ENCODE peak calls at places on chromosomes 5 and 9, in nine cellular contexts. X, T, L, B, M, Z, V, G and U are unnamed samples.

GRCh38 chr5:34827594-34828506 is 11.1 kb upstream of the TTC23L start:
- DNase-seq in M (no peak), Z (no peak), G (no peak), B (no peak), T (no peak), X (no peak), V (no peak), L (no peak), U (no peak)

GRCh38 chr5:149824851-149825250 is 94.7 kb downstream of the PPARGC1B start:
- DNase-seq in M (no peak), X (no peak), V (no peak), Z (no peak), L (no peak), G (no peak), T (no peak), B (no peak), U (no peak)

GRCh38 chr9:135951889-135952663 is 9.1 kb downstream of the UBAC1 start:
- DNase-seq in V (no peak), L (peak; percentile 89), B (no peak), X (no peak), M (peak; percentile 62), T (peak; percentile 88), G (peak; percentile 97), Z (peak; percentile 48), U (no peak)

GRCh38 chr9:68530618-68531017 is 10.1 kb downstream of the TMEM252 start:
- DNase-seq in L (peak; percentile 69), Z (no peak), T (peak; percentile 38), V (no peak), M (no peak), X (peak; percentile 14), G (no peak), B (no peak), U (no peak)

GRCh38 chr5:91381774-91382492 is 1.2 kb downstream of the ARRDC3 start:
- DNase-seq in B (peak; percentile 64), M (peak; percentile 89), T (peak; percentile 21), G (no peak), Z (peak; percentile 60), V (peak; percentile 20), X (peak; percentile 82), L (peak; percentile 89), U (peak; percentile 69)

GRCh38 chr5:73796164-73797141 is 170.5 kb downstream of the ARHGEF28 start:
- DNase-seq in V (peak; percentile 9), L (peak; percentile 91), T (peak; percentile 3), M (peak; percentile 97), G (peak; percentile 33), B (peak; percentile 86), X (no peak), Z (peak; percentile 95), U (peak; percentile 97)

GRCh38 chr5:151931260-151931659 is 6.6 kb upstream of the GLRA1 start:
- DNase-seq in Z (no peak), V (no peak), M (no peak), L (no peak), T (no peak), G (no peak), B (no peak), X (no peak), U (no peak)

GRCh38 chr5:131899686-131900085 is 45.8 kb downstream of the MEIKIN start:
- DNase-seq in X (no peak), L (no peak), G (no peak), V (no peak), T (no peak), M (peak; percentile 12), B (no peak), Z (no peak), U (no peak)

GRCh38 chr9:31034311-31034710 is 1350.1 kb upstream of the ACO1 start:
- DNase-seq in V (no peak), L (no peak), G (no peak), B (no peak), X (peak; percentile 28), T (peak; percentile 13), Z (no peak), M (no peak), U (no peak)

GRCh38 chr9:91465420-91465819 is 41.8 kb upstream of the NFIL3 start:
- DNase-seq in L (no peak), G (no peak), M (peak; percentile 74), X (no peak), V (no peak), T (no peak), Z (no peak), B (no peak), U (peak; percentile 82)

GRCh38 chr5:38104497-38105230 is 153.7 kb upstream of the EGFLAM start:
- DNase-seq in T (no peak), V (no peak), B (no peak), G (no peak), X (no peak), Z (no peak), L (peak; percentile 9), M (no peak), U (no peak)

GRCh38 chr9:134002796-134003195 is 10.7 kb upstream of the VAV2 start:
- DNase-seq in B (no peak), G (no peak), M (no peak), V (no peak), T (no peak), L (no peak), X (no peak), Z (no peak), U (no peak)

GRCh38 chr5:138831703-138832102 is 43.4 kb downstream of the LRRTM2 start:
- DNase-seq in T (no peak), G (no peak), L (no peak), V (no peak), B (peak; percentile 14), M (no peak), X (no peak), Z (no peak), U (peak; percentile 59)

GRCh38 chr9:82539126-82539525 is 523.8 kb downstream of the RASEF start:
- DNase-seq in Z (no peak), T (no peak), G (no peak), V (no peak), B (no peak), X (no peak), M (no peak), L (no peak), U (peak; percentile 2)

GRCh38 chr5:137448868-137449267 is 50.3 kb downstream of the SPOCK1 start:
- DNase-seq in X (no peak), V (no peak), M (no peak), G (no peak), B (no peak), Z (no peak), T (no peak), L (no peak), U (no peak)